ENCODE peak calls at places on chromosomes 16 and 17, in four cellular contexts. N is lower leg skin, E is HEK293T, H is PC-3. F is an unnamed sample.

GRCh38 chr16:30761427-30761927 is 385 bp downstream of the CFAP119 start:
- DNase-seq in N (no peak), E (peak), H (peak), F (peak)

GRCh38 chr16:5315914-5316313 is 218.3 kb upstream of the EEF2KMT start:
- DNase-seq in N (no peak), H (no peak), E (no peak), F (no peak)

GRCh38 chr16:4613636-4614570 is 785 bp downstream of the UBALD1 start:
- DNase-seq in E (peak), N (no peak), H (peak), F (peak)

GRCh38 chr17:74442670-74443515 is 11.0 kb downstream of the GPRC5C start:
- DNase-seq in N (peak), E (peak), H (peak), F (no peak)

GRCh38 chr17:72121164-72122001 is 563 bp downstream of the SOX9 start:
- DNase-seq in H (peak), N (peak), E (peak), F (no peak)

GRCh38 chr17:82935944-82936767 is 96.3 kb upstream of the ZNF750 start:
- DNase-seq in N (peak), E (no peak), H (no peak), F (no peak)

GRCh38 chr16:68387301-68387700 is 61.0 kb downstream of the SMPD3 start:
- DNase-seq in E (no peak), N (no peak), H (no peak), F (no peak)

GRCh38 chr17:41308918-41309359 is at the start of gene KRTAP16-1:
- DNase-seq in E (no peak), N (peak), H (no peak), F (no peak)

GRCh38 chr17:75260679-75261335 is 599 bp downstream of the GGA3 start:
- DNase-seq in H (peak), N (no peak), E (peak), F (no peak)

GRCh38 chr17:48352630-48353029 is 77.4 kb downstream of the SKAP1 start:
- DNase-seq in E (no peak), H (peak), N (no peak), F (no peak)

GRCh38 chr16:86854895-86855294 is 276.5 kb downstream of the FOXL1 start:
- DNase-seq in E (no peak), H (peak), N (no peak), F (peak)

GRCh38 chr17:7004398-7005253 is 7.8 kb upstream of the RNASEK start:
- DNase-seq in H (peak), N (no peak), E (peak), F (peak)

GRCh38 chr17:17232303-17232621 is 4.7 kb downstream of the FLCN start:
- DNase-seq in H (no peak), N (no peak), E (no peak), F (no peak)

GRCh38 chr16:53881371-53881770 is 177.4 kb downstream of the FTO start:
- DNase-seq in H (peak), E (no peak), N (no peak), F (no peak)

GRCh38 chr17:238071-238963 is 56.9 kb upstream of the DOC2B start:
- DNase-seq in E (no peak), N (peak), H (no peak), F (no peak)

GRCh38 chr17:31859487-31860008 is 504 bp upstream of the COPRS start:
- DNase-seq in H (peak), E (no peak), N (no peak), F (no peak)

GRCh38 chr17:8651013-8651412 is 20.5 kb upstream of the MYH10 start:
- DNase-seq in H (no peak), E (no peak), N (no peak), F (no peak)

GRCh38 chr17:32361270-32361669 is 11.3 kb downstream of the ZNF207 start:
- DNase-seq in H (no peak), N (no peak), E (no peak), F (no peak)